ENCODE peak calls at places on chromosomes 5 and 9, in five cellular contexts. J, B, K, A and R are unnamed samples.

GRCh38 chr5:147055304-147055826 is 176.8 kb upstream of the PPP2R2B start:
- DNase-seq in J (no peak), K (no peak), A (no peak), B (no peak), R (no peak)

GRCh38 chr5:67244345-67244793 is 47.8 kb upstream of the CD180 start:
- DNase-seq in J (no peak), A (no peak), K (no peak), B (no peak), R (peak)

GRCh38 chr5:37436146-37436934 is 57.2 kb downstream of the WDR70 start:
- DNase-seq in B (no peak), J (no peak), K (no peak), A (no peak), R (no peak)

GRCh38 chr5:139443766-139444473 is 4.6 kb upstream of the DNAJC18 start:
- DNase-seq in J (peak), K (no peak), B (no peak), A (no peak), R (peak)

GRCh38 chr5:37554938-37555337 is 175.8 kb downstream of the WDR70 start:
- DNase-seq in K (no peak), J (no peak), B (no peak), A (no peak), R (no peak)

GRCh38 chr5:150619359-150620230 is 20.9 kb upstream of the SYNPO start:
- DNase-seq in J (peak), A (no peak), B (no peak), K (peak), R (no peak)

GRCh38 chr5:158489207-158489532 is 610.5 kb downstream of the EBF1 start:
- DNase-seq in K (no peak), B (no peak), J (peak), A (no peak), R (no peak)

GRCh38 chr5:77210091-77211012 is at the start of gene PDE8B:
- DNase-seq in K (no peak), B (no peak), A (no peak), J (no peak), R (no peak)

GRCh38 chr5:140223567-140223966 is 48.6 kb downstream of the CYSTM1 start:
- DNase-seq in B (no peak), J (no peak), A (no peak), K (no peak), R (no peak)

GRCh38 chr5:106171708-106172107 is 1499.0 kb downstream of the EFNA5 start:
- DNase-seq in A (no peak), B (no peak), J (no peak), K (no peak), R (peak)

GRCh38 chr5:37740331-37741066 is 99.3 kb downstream of the GDNF start:
- DNase-seq in A (no peak), B (no peak), K (no peak), J (peak), R (peak)

GRCh38 chr5:176366575-176366894 is 1.2 kb downstream of the ARL10 start:
- DNase-seq in B (no peak), K (no peak), J (no peak), A (no peak), R (no peak)

GRCh38 chr9:125772740-125773139 is 25.6 kb downstream of the PBX3 start:
- DNase-seq in K (no peak), B (no peak), A (no peak), J (no peak), R (no peak)

GRCh38 chr5:149728303-149728702 is 1.8 kb upstream of the PPARGC1B start:
- DNase-seq in A (no peak), J (no peak), B (no peak), K (no peak), R (peak)

GRCh38 chr9:68653141-68653595 is 51.9 kb upstream of the PIP5K1B start:
- DNase-seq in A (no peak), B (no peak), J (no peak), K (no peak), R (no peak)

GRCh38 chr5:143495124-143495523 is 91.6 kb upstream of the NR3C1 start:
- DNase-seq in A (no peak), J (peak), K (no peak), B (no peak), R (peak)

GRCh38 chr5:80116465-80116864 is 81.3 kb downstream of the THBS4 start:
- DNase-seq in J (no peak), B (no peak), K (no peak), A (no peak), R (no peak)

GRCh38 chr5:115424030-115424429 is 120.5 kb downstream of the FEM1C start:
- DNase-seq in J (no peak), A (no peak), K (no peak), B (no peak), R (no peak)

GRCh38 chr5:9046756-9047481 is 499.0 kb downstream of the SEMA5A start:
- DNase-seq in B (no peak), A (no peak), K (no peak), J (peak), R (peak)

GRCh38 chr5:1983401-1983800 is 100.7 kb upstream of the IRX4 start:
- DNase-seq in J (no peak), K (no peak), A (no peak), B (no peak), R (no peak)

GRCh38 chr9:113484258-113484730 is 20.8 kb downstream of the RGS3 start:
- DNase-seq in J (no peak), B (no peak), A (no peak), K (no peak), R (peak)

GRCh38 chr5:132372122-132372521 is 2.6 kb downstream of the SLC22A5 start:
- DNase-seq in A (no peak), B (no peak), J (no peak), K (no peak), R (no peak)

GRCh38 chr5:7053528-7054209 is 340.4 kb downstream of the TENT4A start:
- DNase-seq in K (no peak), A (no peak), J (no peak), B (no peak), R (no peak)

GRCh38 chr5:174364676-174365075 is 319.2 kb downstream of the NSG2 start:
- DNase-seq in J (no peak), K (no peak), A (no peak), B (no peak), R (no peak)

GRCh38 chr9:8366161-8366926 is 566.8 kb upstream of the DMAC1 start:
- DNase-seq in B (no peak), A (no peak), K (no peak), J (no peak), R (peak)

GRCh38 chr5:159773062-159773924 is 143.0 kb upstream of the ADRA1B start:
- DNase-seq in A (peak), K (peak), J (peak), B (peak), R (peak)

GRCh38 chr5:21823588-21823987 is 1029.6 kb downstream of the CDH12 start:
- DNase-seq in J (no peak), B (no peak), K (no peak), A (no peak), R (no peak)

GRCh38 chr9:14522627-14523379 is 170.4 kb downstream of the ZDHHC21 start:
- DNase-seq in B (no peak), J (no peak), K (no peak), A (no peak), R (no peak)

GRCh38 chr5:32690153-32690552 is 21.0 kb upstream of the NPR3 start:
- DNase-seq in J (peak), B (no peak), A (no peak), K (no peak), R (no peak)

GRCh38 chr5:54229041-54229780 is 81.2 kb downstream of the ARL15 start:
- DNase-seq in B (peak), J (peak), A (peak), K (peak), R (peak)

GRCh38 chr9:122056484-122056883 is 36.6 kb downstream of the TTLL11 start:
- DNase-seq in J (no peak), B (no peak), A (no peak), K (no peak), R (peak)

GRCh38 chr5:168165221-168165965 is 126.1 kb upstream of the WWC1 start:
- DNase-seq in K (no peak), J (no peak), A (no peak), B (no peak), R (no peak)

GRCh38 chr5:154296525-154297159 is 106.1 kb downstream of the GALNT10 start:
- DNase-seq in B (no peak), J (no peak), K (no peak), A (no peak), R (no peak)

GRCh38 chr5:170523129-170523497 is 19.3 kb downstream of the KCNIP1 start:
- DNase-seq in A (no peak), K (peak), J (no peak), B (no peak), R (peak)

GRCh38 chr9:104879555-104880318 is 48.2 kb downstream of the ABCA1 start:
- DNase-seq in K (no peak), A (no peak), B (no peak), J (peak), R (peak)

GRCh38 chr9:37036237-37037136 is 2.4 kb upstream of the PAX5 start:
- DNase-seq in J (peak), B (no peak), K (no peak), A (no peak), R (peak)

GRCh38 chr5:128237504-128237903 is 153.9 kb downstream of the SLC12A2 start:
- DNase-seq in B (no peak), A (no peak), J (no peak), K (no peak), R (peak)

GRCh38 chr5:112121268-112121667 is 297.8 kb downstream of the EPB41L4A start:
- DNase-seq in B (no peak), K (no peak), A (no peak), J (peak), R (peak)

GRCh38 chr5:102975457-102976182 is 144.3 kb downstream of the GIN1 start:
- DNase-seq in J (peak), K (no peak), A (no peak), B (no peak), R (peak)